ENCODE peak calls at places on chromosomes 16 and 17, in five cellular contexts. F is GM12865, D is vagina, L is AG09309, K is mucosa of descending colon. S is an unnamed sample.

GRCh38 chr16:31201511-31202401 is 804 bp downstream of the PYCARD start:
- DNase-seq in F (peak), D (no peak), L (no peak), K (peak), S (peak)

GRCh38 chr16:87436225-87437172 is 44.4 kb downstream of the MAP1LC3B start:
- DNase-seq in F (no peak), D (no peak), L (no peak), K (peak), S (peak)

GRCh38 chr16:57619606-57620315 is 8.7 kb upstream of the ADGRG1 start:
- DNase-seq in F (no peak), D (no peak), L (no peak), K (peak), S (no peak)

GRCh38 chr17:60751884-60752283 is 74.2 kb downstream of the BCAS3 start:
- DNase-seq in F (no peak), D (no peak), L (no peak), K (no peak), S (no peak)

GRCh38 chr17:12545877-12546513 is 119.7 kb upstream of the MYOCD start:
- DNase-seq in F (peak), D (no peak), L (no peak), K (no peak), S (peak)

GRCh38 chr17:49859991-49860953 is 12.4 kb upstream of the TAC4 start:
- DNase-seq in F (no peak), D (no peak), L (no peak), K (no peak), S (no peak)

GRCh38 chr17:66990047-66990446 is 25.5 kb downstream of the CACNG4 start:
- DNase-seq in F (no peak), D (no peak), L (no peak), K (no peak), S (no peak)

GRCh38 chr16:12758031-12758669 is 45.5 kb downstream of the CPPED1 start:
- DNase-seq in F (no peak), D (no peak), L (no peak), K (no peak), S (no peak)

GRCh38 chr17:19736071-19736470 is 12.0 kb downstream of the ALDH3A1 start:
- DNase-seq in F (no peak), D (no peak), L (no peak), K (peak), S (no peak)

GRCh38 chr17:18235743-18236256 is 10.4 kb downstream of the LLGL1 start:
- DNase-seq in F (no peak), D (no peak), L (no peak), K (no peak), S (peak)

GRCh38 chr16:88405325-88406060 is 22.7 kb downstream of the ZNF469 start:
- DNase-seq in F (no peak), D (no peak), L (no peak), K (no peak), S (no peak)

GRCh38 chr16:30183961-30184429 is 593 bp downstream of the CORO1A start:
- DNase-seq in F (peak), D (peak), L (no peak), K (peak), S (peak)

GRCh38 chr17:41439375-41439774 is 1.4 kb downstream of the KRT38 start:
- DNase-seq in F (no peak), D (no peak), L (no peak), K (no peak), S (no peak)

GRCh38 chr17:57948555-57949420 is 6.4 kb downstream of the CUEDC1 start:
- DNase-seq in F (peak), D (no peak), L (peak), K (peak), S (peak)

GRCh38 chr17:62615503-62615902 is 12.0 kb upstream of the MRC2 start:
- DNase-seq in F (no peak), D (no peak), L (no peak), K (no peak), S (no peak)

GRCh38 chr17:62617894-62618472 is 9.5 kb upstream of the MRC2 start:
- DNase-seq in F (no peak), D (no peak), L (no peak), K (no peak), S (no peak)

GRCh38 chr17:62619413-62620155 is 7.9 kb upstream of the MRC2 start:
- DNase-seq in F (no peak), D (no peak), L (no peak), K (no peak), S (no peak)

GRCh38 chr17:62618647-62619412 is 8.6 kb upstream of the MRC2 start:
- DNase-seq in F (no peak), D (no peak), L (no peak), K (no peak), S (no peak)

GRCh38 chr17:62616993-62617893 is 10.2 kb upstream of the MRC2 start:
- DNase-seq in F (no peak), D (no peak), L (no peak), K (no peak), S (no peak)
- TF ChIP-seq CTCF in F (no peak), D (no peak), L (no peak), K (no peak), S (no peak)

DNA sequence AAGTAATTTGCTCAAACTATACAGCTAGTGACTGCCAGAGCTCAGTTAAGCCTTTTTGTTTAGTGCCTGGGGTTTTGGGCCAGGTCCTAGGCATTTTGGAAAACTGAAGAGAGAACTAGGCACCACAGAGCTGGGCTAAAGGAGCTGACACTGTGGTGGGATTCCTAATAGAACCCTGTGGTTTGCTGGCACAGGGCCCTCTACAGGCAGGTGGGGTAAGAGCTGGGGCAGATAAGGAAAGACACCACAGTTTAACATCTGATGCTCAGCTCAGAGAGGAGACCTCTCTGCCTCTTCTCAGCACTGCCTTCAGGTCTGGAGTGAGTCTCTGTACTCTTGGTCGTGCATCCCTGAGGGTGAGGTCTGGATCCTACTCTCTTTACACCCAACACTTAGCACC is 121.2 kb downstream of the SNX11 start:
- DNase-seq in F (no peak), D (no peak), L (no peak), K (no peak), S (no peak)
- TF ChIP-seq CTCF in F (peak), D (no peak), L (no peak), K (no peak), S (no peak)

DNA sequence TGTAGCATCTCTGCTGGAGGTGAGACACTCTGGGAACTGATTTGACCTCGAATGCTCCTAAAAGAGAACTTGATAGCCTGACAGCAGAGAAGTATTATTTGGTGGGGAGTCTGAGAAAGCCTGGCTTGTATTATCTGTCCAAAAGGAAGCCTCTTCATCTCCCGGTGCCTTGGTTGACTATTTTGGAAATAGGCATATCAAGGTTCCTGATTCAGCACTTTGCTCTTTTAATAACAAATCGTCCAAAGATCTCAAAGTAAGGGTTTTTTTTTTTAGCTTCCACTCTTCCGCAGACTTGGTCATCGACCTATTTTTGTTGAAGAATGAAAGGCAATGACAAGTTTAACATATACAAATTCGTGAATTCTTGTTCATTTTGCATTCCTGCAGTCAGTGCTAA is 14.8 kb downstream of the TMEM186 start:
- DNase-seq in F (no peak), D (no peak), L (no peak), K (no peak), S (no peak)
- TF ChIP-seq CTCF in F (no peak), D (no peak), L (no peak), K (no peak), S (no peak)

GRCh38 chr16:22977294-22977697 is 163.3 kb downstream of the HS3ST2 start:
- DNase-seq in F (peak), D (no peak), L (no peak), K (no peak), S (no peak)
- TF ChIP-seq CTCF in F (peak), D (no peak), L (peak), K (no peak), S (no peak)

GRCh38 chr17:1473170-1473569 is 17.1 kb upstream of the CRK start:
- DNase-seq in F (no peak), D (no peak), L (no peak), K (no peak), S (peak)
- TF ChIP-seq CTCF in F (no peak), D (no peak), L (no peak), K (no peak), S (no peak)

GRCh38 chr16:53358884-53359283 is 75.4 kb upstream of the RBL2 start:
- DNase-seq in F (peak), D (no peak), L (no peak), K (no peak), S (no peak)

GRCh38 chr16:53357955-53358354 is 76.3 kb upstream of the RBL2 start:
- DNase-seq in F (no peak), D (no peak), L (no peak), K (no peak), S (no peak)

GRCh38 chr16:53355064-53355463 is 79.2 kb upstream of the RBL2 start:
- DNase-seq in F (no peak), D (no peak), L (no peak), K (no peak), S (no peak)

GRCh38 chr16:53357208-53357586 is 77.1 kb upstream of the RBL2 start:
- DNase-seq in F (no peak), D (no peak), L (no peak), K (no peak), S (no peak)

DNA sequence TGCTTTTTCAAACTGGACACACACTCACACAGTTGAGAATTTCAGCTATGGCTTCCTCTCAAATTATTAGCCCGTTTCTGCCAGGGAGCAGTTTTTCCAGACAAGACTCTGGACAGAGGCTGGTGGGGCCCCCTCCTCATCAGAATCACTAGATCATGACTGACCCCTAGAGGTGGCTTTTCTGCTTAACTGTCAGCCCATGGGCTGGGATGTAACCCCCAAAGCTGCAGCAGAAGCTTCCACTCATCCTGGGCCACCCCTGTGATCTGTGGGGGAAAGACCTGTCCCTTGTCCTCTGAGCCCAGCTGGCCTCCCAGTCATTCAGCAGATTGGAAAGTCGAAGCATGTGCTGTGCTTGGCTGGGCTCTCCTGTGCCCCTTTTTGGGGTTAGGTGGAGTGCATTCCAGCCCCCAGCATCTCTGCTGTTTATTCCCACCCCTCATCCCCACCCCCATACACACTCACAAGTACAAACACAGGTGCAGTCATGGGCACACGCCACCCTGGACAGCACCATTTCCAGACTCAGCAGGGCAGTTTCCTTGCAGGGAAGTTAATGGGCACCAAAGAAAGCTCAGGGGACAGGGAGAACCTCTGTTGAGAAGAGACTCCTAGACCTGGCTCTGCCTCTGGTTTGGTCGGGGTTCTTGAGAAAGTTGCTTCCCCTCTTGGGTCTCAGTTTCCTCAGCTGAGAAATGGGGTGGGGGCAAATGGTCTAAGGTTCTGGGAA is 77.6 kb upstream of the RBL2 start:
- DNase-seq in F (no peak), D (no peak), L (no peak), K (no peak), S (no peak)
- TF ChIP-seq CTCF in F (no peak), D (no peak), L (no peak), K (no peak), S (no peak)

DNA sequence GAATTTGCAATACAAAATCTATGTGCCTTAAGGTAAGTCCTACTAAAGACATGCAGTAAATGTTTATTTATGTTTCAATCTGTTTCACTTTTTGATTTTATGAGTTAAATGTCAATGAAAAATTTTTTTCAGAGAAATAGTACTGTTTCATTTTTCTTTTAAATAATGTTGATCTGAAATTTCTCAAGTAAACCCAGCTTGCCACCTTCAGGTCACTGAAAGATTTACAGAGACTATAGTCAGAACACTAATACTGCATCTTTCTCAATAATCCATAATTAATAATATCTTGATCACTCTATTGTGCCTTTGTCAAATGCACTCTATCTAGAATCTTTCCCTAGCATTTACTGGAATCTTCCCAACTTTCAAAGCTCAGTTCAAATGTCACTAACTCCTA is 6.5 kb upstream of the DHX40 start:
- DNase-seq in F (no peak), D (no peak), L (no peak), K (no peak), S (no peak)
- TF ChIP-seq CTCF in F (peak), D (no peak), L (peak), K (no peak), S (no peak)

DNA sequence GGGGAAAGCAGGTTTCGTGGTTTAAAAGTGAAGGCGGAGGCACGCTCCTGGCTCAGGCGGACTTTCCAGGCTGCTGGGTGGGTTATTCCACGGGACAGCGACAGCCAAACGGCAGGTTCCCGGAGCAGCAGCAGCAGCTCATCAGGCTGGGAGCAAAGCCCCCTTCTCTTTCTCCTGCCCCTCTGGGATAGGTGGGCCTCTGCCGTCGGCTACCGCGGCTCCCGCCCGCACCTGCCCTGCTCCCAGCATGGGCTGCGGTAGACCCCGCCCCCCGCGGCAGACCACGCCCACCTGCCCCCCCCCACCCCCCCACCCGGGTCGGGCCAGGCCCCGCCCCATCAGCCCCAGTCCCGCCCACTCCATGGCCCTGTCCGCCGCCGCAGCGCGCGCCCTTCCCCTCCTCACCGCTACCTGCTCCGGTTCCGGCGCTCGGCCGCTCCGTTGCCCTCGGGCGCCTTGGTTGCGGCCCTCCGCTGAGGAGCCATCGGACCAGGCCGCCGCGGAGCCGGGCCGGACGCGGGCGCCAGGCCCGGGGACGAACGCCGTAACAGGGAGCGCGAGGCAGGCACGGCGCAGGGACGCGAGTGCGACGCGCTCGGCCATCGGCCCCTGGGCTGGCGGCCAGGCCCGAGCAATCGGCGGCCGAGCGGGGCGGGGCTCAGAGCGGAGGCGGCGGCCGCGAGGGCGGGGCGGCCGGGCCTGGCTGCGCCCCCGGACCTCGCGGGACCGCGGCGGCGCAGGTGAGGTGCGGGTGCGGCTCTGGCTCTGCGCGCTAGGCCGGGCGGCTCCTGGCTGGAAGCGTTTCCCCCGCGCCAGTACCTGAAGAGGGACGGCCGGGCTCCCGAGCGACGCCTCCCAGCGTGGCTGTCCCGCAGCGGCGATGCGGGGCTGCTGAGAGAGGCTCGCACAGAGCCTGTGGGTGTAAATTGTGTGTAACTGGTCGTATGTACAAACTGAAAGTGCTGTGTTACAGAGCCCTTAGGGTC is at the start of the genes HEXD and OGFOD3:
- DNase-seq in F (peak), D (no peak), L (no peak), K (peak), S (peak)
- TF ChIP-seq CTCF in F (no peak), D (no peak), L (no peak), K (no peak), S (no peak)

GRCh38 chr16:10981697-10982216 is 37.4 kb downstream of the CLEC16A start:
- DNase-seq in F (peak), D (no peak), L (no peak), K (no peak), S (peak)
- TF ChIP-seq CTCF in F (peak), D (no peak), L (peak), K (no peak), S (peak)

GRCh38 chr16:85514295-85514600 is 98.9 kb upstream of the GSE1 start:
- DNase-seq in F (no peak), D (no peak), L (no peak), K (no peak), S (no peak)

GRCh38 chr16:85515319-85515745 is 97.8 kb upstream of the GSE1 start:
- DNase-seq in F (no peak), D (no peak), L (no peak), K (no peak), S (no peak)

GRCh38 chr16:85515830-85516397 is 97.2 kb upstream of the GSE1 start:
- DNase-seq in F (no peak), D (no peak), L (no peak), K (no peak), S (no peak)

GRCh38 chr16:85513649-85514048 is 99.5 kb upstream of the GSE1 start:
- DNase-seq in F (no peak), D (no peak), L (no peak), K (no peak), S (no peak)

DNA sequence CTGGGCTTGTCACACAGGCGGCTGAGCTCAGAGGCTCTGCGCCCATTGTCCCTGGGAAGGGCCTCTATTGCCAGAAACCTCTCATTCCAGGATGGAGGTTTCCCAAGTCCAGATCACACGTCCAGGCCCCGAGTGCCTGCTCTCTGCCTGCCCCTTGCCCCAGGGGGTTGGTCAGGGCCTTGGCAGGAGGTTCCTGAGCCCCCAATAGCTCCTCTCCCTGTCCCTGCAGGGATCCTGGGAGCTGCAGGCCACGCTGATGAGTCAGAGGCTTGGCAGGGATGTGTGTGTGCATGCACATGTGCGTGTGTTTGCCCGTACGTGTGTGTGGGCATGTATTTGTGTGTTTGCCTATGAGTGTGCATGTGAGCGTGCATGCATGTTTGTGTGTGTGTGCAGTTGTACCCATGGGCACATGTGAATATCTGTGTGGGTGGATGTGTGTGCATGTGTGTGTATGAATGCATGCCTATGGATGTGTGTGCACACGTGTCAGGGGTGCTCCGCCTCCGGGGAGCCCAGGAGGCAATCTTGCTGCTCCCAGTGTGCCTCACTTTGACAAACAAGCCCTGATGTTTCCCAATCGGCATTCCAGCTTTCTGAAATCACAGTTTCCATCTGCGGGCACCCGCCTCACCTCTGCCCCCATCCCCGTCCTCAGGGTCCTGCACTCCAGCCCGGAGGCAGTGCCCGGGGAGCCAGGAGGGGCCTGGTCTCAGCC is 98.4 kb upstream of the GSE1 start:
- DNase-seq in F (no peak), D (no peak), L (peak), K (no peak), S (no peak)
- TF ChIP-seq CTCF in F (no peak), D (no peak), L (no peak), K (no peak), S (no peak)

S was measured in activated CD8-positive, alpha-beta T cell treated with anti-CD3 and anti-CD28 coated beads for 36 hours.